ENCODE peak calls at places on chromosome 12, in seven cellular contexts. W, H, M, T, R, N and D are unnamed samples.

GRCh38 chr12:122517877-122518276 is 8.9 kb downstream of the RSRC2 start:
- DNase-seq in T (no peak), N (no peak), H (no peak), M (no peak), R (no peak), W (no peak), D (no peak)

GRCh38 chr12:123520567-123521474 is 12.7 kb downstream of the RILPL1 start:
- DNase-seq in N (no peak), W (no peak), R (no peak), T (no peak), M (no peak), H (no peak), D (no peak)

GRCh38 chr12:67681145-67681778 is 32.7 kb downstream of the DYRK2 start:
- DNase-seq in N (no peak), R (no peak), H (no peak), T (no peak), W (no peak), M (no peak), D (no peak)

GRCh38 chr12:96814200-96814599 is 92.9 kb upstream of the NEDD1 start:
- DNase-seq in T (no peak), H (no peak), W (no peak), N (no peak), R (no peak), M (no peak), D (no peak)

GRCh38 chr12:95202691-95203476 is 14.4 kb downstream of the FGD6 start:
- DNase-seq in W (no peak), M (no peak), H (no peak), N (no peak), R (no peak), T (no peak), D (no peak)

GRCh38 chr12:42145197-42145549 is 499 bp upstream of the GXYLT1 start:
- DNase-seq in R (no peak), T (no peak), M (no peak), N (no peak), W (peak), H (no peak), D (no peak)

GRCh38 chr12:64273527-64274403 is 51.7 kb upstream of the KICS2 start:
- DNase-seq in W (peak), M (peak), N (peak), R (no peak), T (peak), H (peak), D (no peak)

GRCh38 chr12:93460882-93461281 is 6.4 kb upstream of the MRPL42 start:
- DNase-seq in W (no peak), H (no peak), M (no peak), R (no peak), N (no peak), T (no peak), D (no peak)

GRCh38 chr12:114339626-114340025 is 66.3 kb downstream of the TBX5 start:
- DNase-seq in W (no peak), M (no peak), R (no peak), T (no peak), H (no peak), N (no peak), D (no peak)

GRCh38 chr12:25200703-25201102 is 5.7 kb downstream of the ETFRF1 start:
- DNase-seq in H (no peak), N (no peak), T (no peak), M (no peak), R (no peak), W (no peak), D (no peak)

GRCh38 chr12:27009926-27010325 is 4.3 kb downstream of the TM7SF3 start:
- DNase-seq in T (no peak), W (no peak), H (no peak), M (no peak), R (no peak), N (no peak), D (no peak)

GRCh38 chr12:6962285-6963015 is 8.0 kb downstream of the PHB2 start:
- DNase-seq in H (peak), T (no peak), N (no peak), M (peak), R (no peak), W (no peak), D (no peak)

GRCh38 chr12:24226745-24227350 is 277.4 kb upstream of the SOX5 start:
- DNase-seq in R (no peak), W (no peak), H (no peak), T (no peak), N (peak), M (no peak), D (peak)

GRCh38 chr12:6276247-6276887 is 34.1 kb upstream of the PLEKHG6 start:
- DNase-seq in N (no peak), W (no peak), R (no peak), M (no peak), T (no peak), H (no peak), D (no peak)

GRCh38 chr12:103846415-103846814 is 5.4 kb upstream of the NT5DC3 start:
- DNase-seq in M (no peak), T (no peak), N (no peak), R (no peak), W (no peak), H (no peak), D (no peak)

GRCh38 chr12:124776126-124776513 is 87.5 kb downstream of the SCARB1 start:
- DNase-seq in N (no peak), R (no peak), T (no peak), W (no peak), H (no peak), M (no peak), D (no peak)

GRCh38 chr12:78470354-78471195 is 394.0 kb upstream of the SYT1 start:
- DNase-seq in T (peak), M (no peak), R (no peak), N (peak), H (peak), W (no peak), D (peak)

GRCh38 chr12:20144341-20144740 is 224.0 kb upstream of the PDE3A start:
- DNase-seq in R (peak), T (no peak), N (no peak), H (no peak), W (no peak), M (no peak), D (no peak)

GRCh38 chr12:8823565-8824300 is 1.3 kb downstream of the A2ML1 start:
- DNase-seq in M (peak), N (no peak), W (peak), T (peak), H (peak), R (no peak), D (no peak)

GRCh38 chr12:98908866-98909265 is 263.8 kb downstream of the APAF1 start:
- DNase-seq in T (no peak), N (no peak), M (no peak), H (no peak), R (no peak), W (no peak), D (no peak)

GRCh38 chr12:3293446-3294161 is 197.4 kb upstream of the PRMT8 start:
- DNase-seq in M (no peak), H (no peak), W (peak), N (no peak), R (no peak), T (no peak), D (no peak)

GRCh38 chr12:101110856-101111255 is 99.2 kb downstream of the SLC5A8 start:
- DNase-seq in H (no peak), W (no peak), M (no peak), N (no peak), T (no peak), R (no peak), D (no peak)

GRCh38 chr12:113462880-113463745 is 8.6 kb downstream of the LHX5 start:
- DNase-seq in T (no peak), W (no peak), M (peak), R (no peak), H (peak), N (no peak), D (no peak)

GRCh38 chr12:72083096-72083825 is 144.6 kb downstream of the TPH2 start:
- DNase-seq in H (no peak), N (no peak), M (no peak), T (no peak), W (no peak), R (no peak), D (no peak)

GRCh38 chr12:106255493-106255892 is 7.7 kb upstream of the CKAP4 start:
- DNase-seq in W (no peak), H (no peak), T (no peak), N (no peak), R (no peak), M (no peak), D (no peak)

GRCh38 chr12:106256524-106256923 is 8.7 kb upstream of the CKAP4 start:
- DNase-seq in H (no peak), T (no peak), N (no peak), R (no peak), W (no peak), M (no peak), D (no peak)

GRCh38 chr12:106254724-106255123 is 6.9 kb upstream of the CKAP4 start:
- DNase-seq in W (no peak), N (no peak), T (no peak), R (no peak), H (no peak), M (no peak), D (no peak)

GRCh38 chr12:106258226-106258625 is 10.4 kb upstream of the CKAP4 start:
- DNase-seq in N (no peak), T (no peak), W (no peak), R (no peak), H (no peak), M (peak), D (no peak)

DNA sequence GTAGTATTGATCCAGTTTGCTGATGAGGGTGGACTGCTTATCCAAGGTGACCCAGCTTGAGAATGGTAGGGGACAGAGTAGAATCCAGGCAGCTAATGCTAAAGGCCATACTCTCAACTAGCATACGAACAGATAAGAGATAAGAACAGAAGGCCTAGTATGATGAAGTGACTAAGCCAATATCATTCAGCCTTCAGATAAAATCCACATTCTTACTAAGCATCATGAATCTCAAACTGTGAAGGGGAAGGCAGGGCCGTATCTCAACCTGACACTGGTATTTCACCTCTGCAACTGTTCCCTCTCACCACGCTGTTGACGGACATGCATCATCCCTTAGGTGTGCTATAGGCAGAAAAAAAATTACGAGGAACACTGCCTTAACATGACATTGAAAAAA is 8.1 kb upstream of the CKAP4 start:
- DNase-seq in M (peak), R (no peak), T (no peak), W (no peak), H (no peak), N (no peak), D (no peak)
- TF ChIP-seq JUND in M (no peak), R (no peak), T (no peak), W (no peak), H (no peak), N (no peak), D (no peak)

DNA sequence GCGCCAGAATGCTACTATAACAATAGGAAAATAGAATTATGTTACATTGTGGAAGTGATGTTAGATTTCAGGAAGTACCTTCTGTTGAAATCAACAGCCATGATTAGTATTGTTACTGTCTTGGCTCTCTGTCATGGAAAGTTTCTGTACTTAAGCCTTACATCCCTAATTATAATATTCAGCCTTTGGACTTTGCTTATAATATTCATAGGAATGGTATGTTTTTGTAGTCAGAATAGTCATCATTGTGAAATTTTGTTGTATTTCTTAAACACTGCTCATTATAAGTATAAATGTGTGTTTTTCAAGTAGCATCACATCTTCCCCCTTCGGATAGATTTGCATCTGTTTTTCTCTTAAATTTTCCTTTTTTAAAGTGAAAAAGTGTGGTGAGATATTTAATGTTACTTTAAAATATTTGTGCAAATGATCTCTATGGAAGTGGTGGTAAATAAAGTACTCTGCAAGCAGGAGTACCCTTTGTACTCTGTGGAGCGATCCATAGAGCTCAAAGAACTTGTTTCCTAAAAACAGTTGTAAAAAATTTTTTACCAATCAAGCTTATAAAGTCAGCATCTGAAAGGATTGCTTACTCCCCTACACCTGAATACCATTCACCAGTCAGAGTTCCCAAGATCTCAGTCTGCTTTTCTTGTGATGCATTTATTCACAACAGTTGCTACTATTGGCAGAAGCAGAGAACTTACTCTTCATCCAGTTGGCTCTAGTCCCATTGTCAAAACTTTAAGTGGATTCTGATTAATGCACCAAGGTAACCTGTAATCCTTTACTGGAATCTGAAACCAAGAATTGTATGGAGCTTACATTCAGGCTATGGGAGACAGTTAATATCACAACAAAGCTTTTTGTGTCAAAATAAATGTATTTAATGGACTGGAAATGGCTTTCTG is 87.8 kb downstream of the RIC8B start:
- DNase-seq in T (no peak), H (no peak), W (no peak), N (peak), M (no peak), R (no peak), D (no peak)
- TF ChIP-seq JUND in T (no peak), H (peak), W (no peak), N (no peak), M (no peak), R (no peak), D (no peak)

GRCh38 chr12:115817399-115817798 is 460.1 kb downstream of the MED13L start:
- DNase-seq in T (no peak), R (no peak), W (no peak), M (no peak), N (no peak), H (no peak), D (no peak)

GRCh38 chr12:115820661-115821060 is 456.8 kb downstream of the MED13L start:
- DNase-seq in H (no peak), R (no peak), T (no peak), N (no peak), W (no peak), M (no peak), D (no peak)

GRCh38 chr12:115815924-115816323 is 461.6 kb downstream of the MED13L start:
- DNase-seq in T (no peak), W (peak), N (no peak), R (no peak), M (no peak), H (no peak), D (no peak)

GRCh38 chr12:115823635-115824034 is 453.9 kb downstream of the MED13L start:
- DNase-seq in H (no peak), W (peak), R (no peak), T (no peak), N (no peak), M (no peak), D (no peak)

DNA sequence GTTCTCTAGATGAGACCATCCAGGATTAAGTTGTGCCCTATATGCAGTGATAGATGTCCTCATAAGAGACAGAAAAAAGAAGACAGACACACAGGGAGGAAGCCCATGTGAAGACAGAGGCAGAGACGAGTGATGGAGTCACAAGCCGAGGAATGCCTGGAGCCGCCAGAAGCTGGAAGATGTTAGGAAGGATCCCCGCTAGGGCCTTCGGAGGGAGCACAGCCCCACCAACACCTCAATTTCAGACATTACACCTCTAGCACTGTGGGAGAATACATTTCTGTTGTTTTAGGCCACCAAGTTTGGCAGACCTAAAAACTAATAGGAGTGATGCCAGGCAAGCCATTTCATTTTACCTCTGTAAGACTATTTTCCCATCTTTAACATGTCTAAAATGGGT is 458.5 kb downstream of the MED13L start:
- DNase-seq in T (no peak), H (no peak), M (no peak), W (no peak), R (no peak), N (no peak), D (no peak)
- TF ChIP-seq JUND in T (no peak), H (no peak), M (no peak), W (no peak), R (no peak), N (no peak), D (no peak)

GRCh38 chr12:53676715-53677611 is 1.1 kb upstream of the ATP5MC2 start:
- DNase-seq in W (no peak), M (peak), T (no peak), H (no peak), N (no peak), R (no peak), D (no peak)
- TF ChIP-seq JUND in W (no peak), M (no peak), T (no peak), H (no peak), N (no peak), R (no peak), D (no peak)

GRCh38 chr12:57046947-57047890 is 2.7 kb downstream of the MYO1A start:
- DNase-seq in R (no peak), N (no peak), M (no peak), H (no peak), T (no peak), W (no peak), D (no peak)
- TF ChIP-seq JUND in R (no peak), N (no peak), M (no peak), H (no peak), T (no peak), W (no peak), D (no peak)

DNA sequence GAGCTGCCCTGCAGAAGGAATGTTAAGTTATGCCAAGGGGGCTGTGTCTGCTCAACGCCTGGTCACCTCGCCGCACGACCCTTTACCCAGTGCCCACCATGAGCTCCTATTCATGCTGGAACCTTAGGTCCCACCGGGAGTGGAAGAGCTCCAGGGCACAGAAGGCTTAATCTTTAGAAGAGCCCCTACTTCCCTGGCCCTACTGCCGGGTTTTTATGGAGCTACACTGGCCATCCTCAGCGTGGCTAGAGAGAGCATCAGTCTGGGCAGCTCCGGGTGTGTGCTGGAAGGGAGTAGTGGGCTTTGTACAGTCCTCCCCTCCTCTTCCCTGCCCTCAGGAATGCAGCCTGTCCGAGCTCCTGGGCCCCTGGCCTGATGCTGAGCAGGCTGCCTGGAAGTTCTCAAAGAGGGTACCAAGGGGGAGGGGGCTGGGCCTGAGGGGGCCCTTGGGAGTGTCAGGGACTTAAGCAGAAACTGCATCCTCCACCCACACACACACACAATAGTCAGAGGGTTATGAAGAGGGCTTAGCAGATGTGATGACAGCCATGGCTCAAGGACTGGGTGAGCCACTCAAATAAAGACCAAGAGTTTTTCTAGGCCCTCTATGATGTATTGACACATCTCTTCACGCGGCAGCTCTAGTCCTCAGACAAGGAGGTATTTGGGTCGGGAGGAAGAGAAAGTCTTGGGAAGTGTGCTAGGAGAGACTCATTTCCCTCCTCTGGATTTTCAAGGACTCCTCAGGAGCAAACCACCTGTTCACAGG is 16.4 kb upstream of the FIGNL2 start:
- DNase-seq in W (no peak), M (no peak), T (no peak), H (peak), N (no peak), R (no peak), D (no peak)
- TF ChIP-seq JUND in W (no peak), M (no peak), T (no peak), H (no peak), N (no peak), R (no peak), D (no peak)

GRCh38 chr12:47715393-47715876 is 9.6 kb upstream of the RPAP3 start:
- DNase-seq in H (peak), W (peak), R (no peak), M (peak), T (peak), N (peak), D (peak)
- TF ChIP-seq JUND in H (no peak), W (peak), R (no peak), M (no peak), T (no peak), N (no peak), D (no peak)

DNA sequence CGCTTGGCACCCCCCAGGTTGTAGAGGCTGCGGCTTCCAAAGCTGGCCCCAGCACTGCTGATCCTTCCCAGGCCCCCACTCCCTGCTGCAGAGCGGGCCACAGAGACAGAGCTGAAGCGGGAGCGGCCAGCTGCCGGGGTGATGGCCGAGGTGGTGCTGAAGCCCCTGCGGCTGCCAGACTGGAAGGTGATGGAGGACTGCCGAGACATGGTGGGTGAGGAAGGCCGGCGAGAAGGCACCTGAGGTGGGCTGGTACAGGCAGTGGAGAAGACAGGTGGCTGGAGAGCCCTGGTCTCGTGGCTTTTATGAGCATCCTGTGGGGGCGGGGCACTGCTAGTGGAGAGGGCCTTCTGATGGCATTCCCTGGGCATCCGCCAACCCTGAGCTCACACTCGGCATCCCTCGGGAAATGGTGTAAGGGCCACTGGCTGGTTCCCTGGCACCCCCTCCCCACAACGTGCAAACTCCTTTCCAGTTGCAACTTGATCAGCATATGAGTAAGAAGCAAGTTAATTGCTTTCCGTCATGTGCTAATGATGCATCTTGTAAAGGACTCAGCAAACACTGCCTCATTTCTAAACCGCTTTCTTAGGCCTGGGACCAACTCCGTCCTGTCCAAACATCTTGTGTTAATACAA is at the start of gene KRT75:
- DNase-seq in T (no peak), H (no peak), W (no peak), R (no peak), N (no peak), M (no peak), D (no peak)
- TF ChIP-seq JUND in T (no peak), H (no peak), W (no peak), R (no peak), N (no peak), M (no peak), D (no peak)

GRCh38 chr12:82756303-82756702 is 69.6 kb downstream of the TMTC2 start:
- DNase-seq in M (no peak), W (no peak), H (no peak), T (no peak), R (no peak), N (no peak), D (no peak)
- TF ChIP-seq JUND in M (no peak), W (no peak), H (no peak), T (no peak), R (no peak), N (no peak), D (no peak)